ENCODE peak calls at places on chromosomes 1 and 21, in eight cellular contexts. One of them, this sample, is unnamed.

GRCh38 chr1:244730153-244730933 is 77.4 kb downstream of the DESI2 start:
- DNase-seq in body of pancreas: peak; percentile 27
- DNase-seq in heart left ventricle: peak; percentile 65
- DNase-seq in IMR-90: peak; percentile 49
- DNase-seq in Peyer's patch: peak; percentile 61
- DNase-seq in H54: no peak
- DNase-seq in stomach: peak; percentile 64
- DNase-seq in adrenal gland: peak; percentile 45
- DNase-seq in this sample: peak; percentile 57

GRCh38 chr21:32328595-32328994 is 29.9 kb downstream of the MRAP start:
- DNase-seq in H54: no peak
- DNase-seq in adrenal gland: no peak
- DNase-seq in stomach: no peak
- DNase-seq in IMR-90: peak; percentile 64
- DNase-seq in heart left ventricle: no peak
- DNase-seq in Peyer's patch: no peak
- DNase-seq in body of pancreas: no peak
- DNase-seq in this sample: no peak

GRCh38 chr21:41236361-41236973 is 68.5 kb downstream of the BACE2 start:
- DNase-seq in stomach: no peak
- DNase-seq in Peyer's patch: no peak
- DNase-seq in heart left ventricle: no peak
- DNase-seq in body of pancreas: no peak
- DNase-seq in IMR-90: no peak
- DNase-seq in adrenal gland: no peak
- DNase-seq in H54: no peak
- DNase-seq in this sample: no peak

GRCh38 chr1:158806909-158807601 is 24.1 kb upstream of the MNDA start:
- DNase-seq in IMR-90: no peak
- DNase-seq in body of pancreas: no peak
- DNase-seq in H54: no peak
- DNase-seq in heart left ventricle: no peak
- DNase-seq in Peyer's patch: no peak
- DNase-seq in adrenal gland: no peak
- DNase-seq in stomach: no peak
- DNase-seq in this sample: no peak

GRCh38 chr1:27332536-27333281 is 9.1 kb upstream of the SYTL1 start:
- DNase-seq in body of pancreas: peak; percentile 47
- DNase-seq in adrenal gland: no peak
- DNase-seq in H54: no peak
- DNase-seq in heart left ventricle: peak; percentile 75
- DNase-seq in Peyer's patch: peak; percentile 70
- DNase-seq in stomach: peak; percentile 63
- DNase-seq in IMR-90: peak; percentile 16
- DNase-seq in this sample: no peak

GRCh38 chr1:209704584-209704983 is at the start of gene HSD11B1:
- DNase-seq in adrenal gland: peak; percentile 62
- DNase-seq in body of pancreas: peak; percentile 34
- DNase-seq in Peyer's patch: peak; percentile 73
- DNase-seq in heart left ventricle: peak; percentile 73
- DNase-seq in H54: no peak
- DNase-seq in stomach: peak; percentile 35
- DNase-seq in IMR-90: peak; percentile 83
- DNase-seq in this sample: no peak

GRCh38 chr1:61050541-61051454 is 31.6 kb upstream of the NFIA start:
- DNase-seq in adrenal gland: peak; percentile 53
- DNase-seq in IMR-90: no peak
- DNase-seq in heart left ventricle: peak; percentile 86
- DNase-seq in stomach: peak; percentile 49
- DNase-seq in H54: no peak
- DNase-seq in body of pancreas: peak; percentile 56
- DNase-seq in Peyer's patch: peak; percentile 54
- DNase-seq in this sample: peak; percentile 67

GRCh38 chr1:170768929-170769328 is 105.0 kb downstream of the PRRX1 start:
- DNase-seq in H54: no peak
- DNase-seq in adrenal gland: no peak
- DNase-seq in Peyer's patch: no peak
- DNase-seq in heart left ventricle: no peak
- DNase-seq in IMR-90: peak; percentile 4
- DNase-seq in body of pancreas: no peak
- DNase-seq in stomach: no peak
- DNase-seq in this sample: no peak

GRCh38 chr1:204288061-204288588 is 71.6 kb downstream of the PLEKHA6 start:
- DNase-seq in H54: no peak
- DNase-seq in adrenal gland: no peak
- DNase-seq in Peyer's patch: peak; percentile 80
- DNase-seq in IMR-90: no peak
- DNase-seq in stomach: peak; percentile 86
- DNase-seq in body of pancreas: peak; percentile 82
- DNase-seq in heart left ventricle: peak; percentile 80
- DNase-seq in this sample: peak; percentile 53

GRCh38 chr1:112950426-112950825 is 5.6 kb downstream of the SLC16A1 start:
- DNase-seq in H54: no peak
- DNase-seq in Peyer's patch: no peak
- DNase-seq in heart left ventricle: no peak
- DNase-seq in body of pancreas: no peak
- DNase-seq in stomach: no peak
- DNase-seq in adrenal gland: no peak
- DNase-seq in IMR-90: no peak
- DNase-seq in this sample: no peak

GRCh38 chr21:44520326-44521300 is 19.4 kb downstream of the KRTAP10-1 start:
- DNase-seq in Peyer's patch: peak; percentile 39
- DNase-seq in body of pancreas: peak; percentile 9
- DNase-seq in H54: no peak
- DNase-seq in adrenal gland: no peak
- DNase-seq in IMR-90: no peak
- DNase-seq in stomach: no peak
- DNase-seq in heart left ventricle: peak; percentile 46
- DNase-seq in this sample: no peak

GRCh38 chr1:4212796-4213195 is 312.7 kb upstream of the C1orf174 start:
- DNase-seq in body of pancreas: no peak
- DNase-seq in heart left ventricle: no peak
- DNase-seq in stomach: no peak
- DNase-seq in H54: no peak
- DNase-seq in adrenal gland: no peak
- DNase-seq in IMR-90: no peak
- DNase-seq in Peyer's patch: no peak
- DNase-seq in this sample: no peak

GRCh38 chr1:109659145-109659544 is 3.2 kb downstream of the GSTM4 start:
- DNase-seq in stomach: no peak
- DNase-seq in heart left ventricle: no peak
- DNase-seq in body of pancreas: peak; percentile 56
- DNase-seq in adrenal gland: no peak
- DNase-seq in H54: no peak
- DNase-seq in Peyer's patch: no peak
- DNase-seq in IMR-90: no peak
- DNase-seq in this sample: no peak

GRCh38 chr1:160639652-160640051 is 7.2 kb downstream of the SLAMF1 start:
- DNase-seq in adrenal gland: no peak
- DNase-seq in heart left ventricle: no peak
- DNase-seq in H54: no peak
- DNase-seq in Peyer's patch: no peak
- DNase-seq in stomach: peak; percentile 41
- DNase-seq in IMR-90: no peak
- DNase-seq in body of pancreas: no peak
- DNase-seq in this sample: no peak

GRCh38 chr1:113403065-113403464 is 12.8 kb downstream of the MAGI3 start:
- DNase-seq in adrenal gland: no peak
- DNase-seq in Peyer's patch: no peak
- DNase-seq in heart left ventricle: no peak
- DNase-seq in body of pancreas: no peak
- DNase-seq in H54: no peak
- DNase-seq in IMR-90: no peak
- DNase-seq in stomach: no peak
- DNase-seq in this sample: no peak

GRCh38 chr1:12618661-12619395 is 818 bp upstream of the DHRS3 start:
- DNase-seq in stomach: peak; percentile 65
- DNase-seq in IMR-90: peak; percentile 83
- DNase-seq in heart left ventricle: peak; percentile 83
- DNase-seq in adrenal gland: peak; percentile 82
- DNase-seq in body of pancreas: peak; percentile 67
- DNase-seq in H54: peak; percentile 81
- DNase-seq in Peyer's patch: peak; percentile 89
- DNase-seq in this sample: peak; percentile 65

GRCh38 chr1:92167151-92167550 is 50.6 kb upstream of the C1orf146 start:
- DNase-seq in stomach: no peak
- DNase-seq in body of pancreas: no peak
- DNase-seq in heart left ventricle: no peak
- DNase-seq in IMR-90: no peak
- DNase-seq in Peyer's patch: no peak
- DNase-seq in H54: no peak
- DNase-seq in adrenal gland: no peak
- DNase-seq in this sample: no peak

GRCh38 chr1:17663646-17664045 is 91.5 kb upstream of the ACTL8 start:
- DNase-seq in stomach: no peak
- DNase-seq in IMR-90: no peak
- DNase-seq in adrenal gland: no peak
- DNase-seq in body of pancreas: no peak
- DNase-seq in heart left ventricle: no peak
- DNase-seq in H54: no peak
- DNase-seq in Peyer's patch: no peak
- DNase-seq in this sample: no peak

GRCh38 chr1:242828199-242828598 is 303.7 kb upstream of the PLD5 start:
- DNase-seq in Peyer's patch: no peak
- DNase-seq in IMR-90: no peak
- DNase-seq in body of pancreas: no peak
- DNase-seq in adrenal gland: no peak
- DNase-seq in stomach: no peak
- DNase-seq in H54: no peak
- DNase-seq in heart left ventricle: no peak
- DNase-seq in this sample: peak; percentile 4

GRCh38 chr1:159867322-159868064 is 5.0 kb upstream of the VSIG8 start:
- DNase-seq in stomach: peak; percentile 84
- DNase-seq in body of pancreas: peak; percentile 78
- DNase-seq in heart left ventricle: no peak
- DNase-seq in adrenal gland: no peak
- DNase-seq in H54: no peak
- DNase-seq in Peyer's patch: peak; percentile 88
- DNase-seq in IMR-90: no peak
- DNase-seq in this sample: no peak

GRCh38 chr1:60169206-60169605 is 95.6 kb upstream of the C1orf87 start:
- DNase-seq in heart left ventricle: no peak
- DNase-seq in IMR-90: no peak
- DNase-seq in Peyer's patch: no peak
- DNase-seq in body of pancreas: no peak
- DNase-seq in stomach: no peak
- DNase-seq in H54: no peak
- DNase-seq in adrenal gland: no peak
- DNase-seq in this sample: no peak

GRCh38 chr1:148372731-148373130 is 110.4 kb downstream of the PPIAL4G start:
- DNase-seq in H54: peak; percentile 20
- DNase-seq in IMR-90: peak; percentile 44
- DNase-seq in heart left ventricle: no peak
- DNase-seq in Peyer's patch: peak; percentile 59
- DNase-seq in body of pancreas: no peak
- DNase-seq in stomach: no peak
- DNase-seq in adrenal gland: no peak
- DNase-seq in this sample: no peak

GRCh38 chr1:47507921-47508894 is 70.4 kb downstream of the FOXD2 start:
- DNase-seq in adrenal gland: peak; percentile 30
- DNase-seq in body of pancreas: peak; percentile 24
- DNase-seq in H54: no peak
- DNase-seq in stomach: peak; percentile 67
- DNase-seq in IMR-90: no peak
- DNase-seq in Peyer's patch: peak; percentile 51
- DNase-seq in heart left ventricle: peak; percentile 68
- DNase-seq in this sample: no peak

GRCh38 chr1:182588460-182589396 is at the start of gene RNASEL:
- DNase-seq in stomach: peak; percentile 84
- DNase-seq in IMR-90: peak; percentile 77
- DNase-seq in heart left ventricle: peak; percentile 82
- DNase-seq in Peyer's patch: peak; percentile 90
- DNase-seq in body of pancreas: peak; percentile 73
- DNase-seq in adrenal gland: peak; percentile 60
- DNase-seq in H54: peak; percentile 69
- DNase-seq in this sample: peak; percentile 71
- TF ChIP-seq POLR2A in stomach: no peak
- TF ChIP-seq POLR2A in IMR-90: no peak
- TF ChIP-seq POLR2A in heart left ventricle: no peak
- TF ChIP-seq POLR2A in Peyer's patch: no peak
- TF ChIP-seq POLR2A in body of pancreas: peak; percentile 74
- TF ChIP-seq POLR2A in adrenal gland: peak; percentile 42
- TF ChIP-seq POLR2A in H54: peak; percentile 66
- TF ChIP-seq POLR2A in this sample: peak; percentile 75

GRCh38 chr1:165454211-165454610 is 9.3 kb upstream of the RXRG start:
- DNase-seq in heart left ventricle: no peak
- DNase-seq in body of pancreas: no peak
- DNase-seq in Peyer's patch: no peak
- DNase-seq in adrenal gland: no peak
- DNase-seq in IMR-90: no peak
- DNase-seq in stomach: no peak
- DNase-seq in H54: no peak
- DNase-seq in this sample: no peak
- TF ChIP-seq POLR2A in heart left ventricle: no peak
- TF ChIP-seq POLR2A in body of pancreas: no peak
- TF ChIP-seq POLR2A in Peyer's patch: no peak
- TF ChIP-seq POLR2A in adrenal gland: no peak
- TF ChIP-seq POLR2A in IMR-90: no peak
- TF ChIP-seq POLR2A in stomach: no peak
- TF ChIP-seq POLR2A in H54: no peak
- TF ChIP-seq POLR2A in this sample: no peak

GRCh38 chr1:119773711-119774241 is 5.1 kb upstream of the HMGCS2 start:
- DNase-seq in H54: no peak
- DNase-seq in adrenal gland: no peak
- DNase-seq in stomach: no peak
- DNase-seq in IMR-90: peak; percentile 52
- DNase-seq in Peyer's patch: no peak
- DNase-seq in heart left ventricle: no peak
- DNase-seq in body of pancreas: no peak
- DNase-seq in this sample: no peak
- TF ChIP-seq POLR2A in H54: no peak
- TF ChIP-seq POLR2A in adrenal gland: no peak
- TF ChIP-seq POLR2A in stomach: no peak
- TF ChIP-seq POLR2A in IMR-90: no peak
- TF ChIP-seq POLR2A in Peyer's patch: no peak
- TF ChIP-seq POLR2A in heart left ventricle: no peak
- TF ChIP-seq POLR2A in body of pancreas: no peak
- TF ChIP-seq POLR2A in this sample: no peak

GRCh38 chr1:38052750-38053415 is 6.3 kb upstream of the POU3F1 start:
- DNase-seq in H54: no peak
- DNase-seq in Peyer's patch: peak; percentile 72
- DNase-seq in stomach: no peak
- DNase-seq in heart left ventricle: no peak
- DNase-seq in adrenal gland: no peak
- DNase-seq in IMR-90: no peak
- DNase-seq in body of pancreas: no peak
- DNase-seq in this sample: no peak

GRCh38 chr1:38047603-38048146 is 1.1 kb upstream of the POU3F1 start:
- DNase-seq in IMR-90: peak; percentile 56
- DNase-seq in body of pancreas: no peak
- DNase-seq in heart left ventricle: peak; percentile 64
- DNase-seq in Peyer's patch: no peak
- DNase-seq in stomach: no peak
- DNase-seq in H54: no peak
- DNase-seq in adrenal gland: no peak
- DNase-seq in this sample: no peak

GRCh38 chr1:38046884-38047602 is 450 bp upstream of the POU3F1 start:
- DNase-seq in stomach: peak; percentile 83
- DNase-seq in H54: peak; percentile 93
- DNase-seq in body of pancreas: peak; percentile 72
- DNase-seq in Peyer's patch: peak; percentile 87
- DNase-seq in IMR-90: peak; percentile 67
- DNase-seq in adrenal gland: peak; percentile 88
- DNase-seq in heart left ventricle: peak; percentile 94
- DNase-seq in this sample: peak; percentile 80

GRCh38 chr1:38053416-38054091 is 7.0 kb upstream of the POU3F1 start:
- DNase-seq in body of pancreas: no peak
- DNase-seq in H54: no peak
- DNase-seq in stomach: no peak
- DNase-seq in IMR-90: no peak
- DNase-seq in heart left ventricle: no peak
- DNase-seq in adrenal gland: no peak
- DNase-seq in Peyer's patch: no peak
- DNase-seq in this sample: no peak

GRCh38 chr1:38050397-38051141 is 4.0 kb upstream of the POU3F1 start:
- DNase-seq in heart left ventricle: no peak
- DNase-seq in body of pancreas: no peak
- DNase-seq in adrenal gland: no peak
- DNase-seq in Peyer's patch: no peak
- DNase-seq in stomach: no peak
- DNase-seq in H54: no peak
- DNase-seq in IMR-90: peak; percentile 23
- DNase-seq in this sample: no peak
- TF ChIP-seq POLR2A in heart left ventricle: no peak
- TF ChIP-seq POLR2A in body of pancreas: no peak
- TF ChIP-seq POLR2A in adrenal gland: no peak
- TF ChIP-seq POLR2A in Peyer's patch: no peak
- TF ChIP-seq POLR2A in stomach: no peak
- TF ChIP-seq POLR2A in H54: no peak
- TF ChIP-seq POLR2A in IMR-90: no peak
- TF ChIP-seq POLR2A in this sample: no peak

This sample was measured in erythroblast.